ENCODE peak calls at places on chromosomes 6 and 20, in nine cellular contexts. One of them, this sample, is unnamed.

GRCh38 chr6:5665173-5665572 is 341.6 kb downstream of the NRN1 start:
- DNase-seq in prostate gland: no peak
- DNase-seq in caudate nucleus: no peak
- DNase-seq in foreskin keratinocyte: no peak
- DNase-seq in psoas muscle: no peak
- DNase-seq in CD4-positive, alpha-beta T cell: peak
- DNase-seq in CD8-positive, alpha-beta memory T cell: no peak
- DNase-seq in HCT116: no peak
- DNase-seq in naive thymus-derived CD4-positive, alpha-beta T cell: peak
- DNase-seq in this sample: no peak

GRCh38 chr20:50855498-50856474 is 60.9 kb downstream of the BCAS4 start:
- DNase-seq in prostate gland: no peak
- DNase-seq in caudate nucleus: no peak
- DNase-seq in foreskin keratinocyte: peak
- DNase-seq in psoas muscle: no peak
- DNase-seq in CD4-positive, alpha-beta T cell: no peak
- DNase-seq in CD8-positive, alpha-beta memory T cell: no peak
- DNase-seq in HCT116: no peak
- DNase-seq in naive thymus-derived CD4-positive, alpha-beta T cell: no peak
- DNase-seq in this sample: no peak

GRCh38 chr20:32330555-32330897 is 27.6 kb upstream of the ASXL1 start:
- DNase-seq in prostate gland: no peak
- DNase-seq in caudate nucleus: no peak
- DNase-seq in foreskin keratinocyte: no peak
- DNase-seq in psoas muscle: no peak
- DNase-seq in CD4-positive, alpha-beta T cell: no peak
- DNase-seq in CD8-positive, alpha-beta memory T cell: no peak
- DNase-seq in HCT116: no peak
- DNase-seq in naive thymus-derived CD4-positive, alpha-beta T cell: no peak
- DNase-seq in this sample: no peak

GRCh38 chr6:118712955-118713354 is 61.6 kb upstream of the CEP85L start:
- DNase-seq in prostate gland: no peak
- DNase-seq in caudate nucleus: no peak
- DNase-seq in foreskin keratinocyte: peak
- DNase-seq in psoas muscle: no peak
- DNase-seq in CD4-positive, alpha-beta T cell: no peak
- DNase-seq in CD8-positive, alpha-beta memory T cell: no peak
- DNase-seq in HCT116: no peak
- DNase-seq in naive thymus-derived CD4-positive, alpha-beta T cell: no peak
- DNase-seq in this sample: no peak

GRCh38 chr6:36368921-36369880 is 18.3 kb downstream of the ETV7 start:
- DNase-seq in prostate gland: no peak
- DNase-seq in caudate nucleus: no peak
- DNase-seq in foreskin keratinocyte: peak
- DNase-seq in psoas muscle: no peak
- DNase-seq in CD4-positive, alpha-beta T cell: no peak
- DNase-seq in CD8-positive, alpha-beta memory T cell: no peak
- DNase-seq in HCT116: no peak
- DNase-seq in naive thymus-derived CD4-positive, alpha-beta T cell: no peak
- DNase-seq in this sample: no peak

GRCh38 chr20:62631336-62632317 is 10.7 kb upstream of the SLCO4A1 start:
- DNase-seq in prostate gland: no peak
- DNase-seq in caudate nucleus: no peak
- DNase-seq in foreskin keratinocyte: no peak
- DNase-seq in psoas muscle: no peak
- DNase-seq in CD4-positive, alpha-beta T cell: no peak
- DNase-seq in CD8-positive, alpha-beta memory T cell: no peak
- DNase-seq in HCT116: no peak
- DNase-seq in naive thymus-derived CD4-positive, alpha-beta T cell: no peak
- DNase-seq in this sample: no peak

GRCh38 chr6:155158044-155158843 is 105.6 kb upstream of the CLDN20 start:
- DNase-seq in prostate gland: no peak
- DNase-seq in caudate nucleus: no peak
- DNase-seq in foreskin keratinocyte: peak
- DNase-seq in psoas muscle: no peak
- DNase-seq in CD4-positive, alpha-beta T cell: no peak
- DNase-seq in CD8-positive, alpha-beta memory T cell: no peak
- DNase-seq in HCT116: no peak
- DNase-seq in naive thymus-derived CD4-positive, alpha-beta T cell: no peak
- DNase-seq in this sample: no peak

GRCh38 chr20:47150403-47151152 is 205.9 kb downstream of the ZMYND8 start:
- DNase-seq in prostate gland: peak
- DNase-seq in caudate nucleus: no peak
- DNase-seq in foreskin keratinocyte: peak
- DNase-seq in psoas muscle: peak
- DNase-seq in CD4-positive, alpha-beta T cell: no peak
- DNase-seq in CD8-positive, alpha-beta memory T cell: no peak
- DNase-seq in HCT116: peak
- DNase-seq in naive thymus-derived CD4-positive, alpha-beta T cell: peak
- DNase-seq in this sample: no peak

GRCh38 chr6:168557512-168557911 is 116.5 kb downstream of the SMOC2 start:
- DNase-seq in prostate gland: no peak
- DNase-seq in caudate nucleus: no peak
- DNase-seq in foreskin keratinocyte: no peak
- DNase-seq in psoas muscle: no peak
- DNase-seq in CD4-positive, alpha-beta T cell: no peak
- DNase-seq in CD8-positive, alpha-beta memory T cell: no peak
- DNase-seq in HCT116: no peak
- DNase-seq in naive thymus-derived CD4-positive, alpha-beta T cell: no peak
- DNase-seq in this sample: no peak

GRCh38 chr6:132259070-132259469 is 142.2 kb downstream of the MOXD1 start:
- DNase-seq in prostate gland: no peak
- DNase-seq in caudate nucleus: no peak
- DNase-seq in foreskin keratinocyte: peak
- DNase-seq in psoas muscle: no peak
- DNase-seq in CD4-positive, alpha-beta T cell: no peak
- DNase-seq in CD8-positive, alpha-beta memory T cell: no peak
- DNase-seq in HCT116: no peak
- DNase-seq in naive thymus-derived CD4-positive, alpha-beta T cell: no peak
- DNase-seq in this sample: no peak

GRCh38 chr20:1280421-1281102 is 14.5 kb downstream of the SNPH start:
- DNase-seq in prostate gland: no peak
- DNase-seq in caudate nucleus: no peak
- DNase-seq in foreskin keratinocyte: no peak
- DNase-seq in psoas muscle: no peak
- DNase-seq in CD4-positive, alpha-beta T cell: no peak
- DNase-seq in CD8-positive, alpha-beta memory T cell: no peak
- DNase-seq in HCT116: no peak
- DNase-seq in naive thymus-derived CD4-positive, alpha-beta T cell: no peak
- DNase-seq in this sample: no peak

GRCh38 chr6:144899161-144899560 is 614.0 kb downstream of the UTRN start:
- DNase-seq in prostate gland: no peak
- DNase-seq in caudate nucleus: no peak
- DNase-seq in foreskin keratinocyte: no peak
- DNase-seq in psoas muscle: no peak
- DNase-seq in CD4-positive, alpha-beta T cell: no peak
- DNase-seq in CD8-positive, alpha-beta memory T cell: no peak
- DNase-seq in HCT116: no peak
- DNase-seq in naive thymus-derived CD4-positive, alpha-beta T cell: no peak
- DNase-seq in this sample: no peak

GRCh38 chr6:31222496-31222895 is 49.4 kb downstream of the HLA-C start:
- DNase-seq in prostate gland: no peak
- DNase-seq in caudate nucleus: no peak
- DNase-seq in foreskin keratinocyte: no peak
- DNase-seq in psoas muscle: no peak
- DNase-seq in CD4-positive, alpha-beta T cell: no peak
- DNase-seq in CD8-positive, alpha-beta memory T cell: no peak
- DNase-seq in HCT116: no peak
- DNase-seq in naive thymus-derived CD4-positive, alpha-beta T cell: no peak
- DNase-seq in this sample: no peak

GRCh38 chr6:43924222-43924702 is 154.3 kb downstream of the VEGFA start:
- DNase-seq in prostate gland: no peak
- DNase-seq in caudate nucleus: no peak
- DNase-seq in foreskin keratinocyte: no peak
- DNase-seq in psoas muscle: no peak
- DNase-seq in CD4-positive, alpha-beta T cell: peak
- DNase-seq in CD8-positive, alpha-beta memory T cell: peak
- DNase-seq in HCT116: no peak
- DNase-seq in naive thymus-derived CD4-positive, alpha-beta T cell: peak
- DNase-seq in this sample: peak

GRCh38 chr6:139349464-139350020 is 24.9 kb downstream of the CITED2 start:
- DNase-seq in prostate gland: peak
- DNase-seq in caudate nucleus: no peak
- DNase-seq in foreskin keratinocyte: peak
- DNase-seq in psoas muscle: no peak
- DNase-seq in CD4-positive, alpha-beta T cell: no peak
- DNase-seq in CD8-positive, alpha-beta memory T cell: no peak
- DNase-seq in HCT116: no peak
- DNase-seq in naive thymus-derived CD4-positive, alpha-beta T cell: no peak
- DNase-seq in this sample: no peak

DNA sequence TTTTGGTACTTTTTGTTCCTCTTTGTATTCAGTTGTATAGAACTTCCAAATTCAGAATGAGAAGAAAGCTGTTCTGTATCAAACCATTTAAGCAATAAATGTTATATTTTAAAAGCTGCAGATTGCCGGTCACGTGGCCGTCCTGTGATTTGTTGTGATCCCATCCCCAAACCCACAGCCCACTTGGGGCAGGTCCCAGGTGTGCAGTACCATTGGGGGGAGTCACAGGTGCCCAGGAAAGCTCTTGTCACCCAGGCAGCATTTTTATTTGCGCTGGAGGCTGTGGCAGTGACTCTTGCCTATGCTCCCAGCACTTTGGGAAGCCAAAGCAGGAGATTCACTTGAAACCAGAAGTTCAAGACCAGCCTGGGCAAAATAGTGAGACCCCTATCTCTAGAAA is 61.1 kb downstream of the SSR1 start:
- DNase-seq in prostate gland: no peak
- DNase-seq in caudate nucleus: no peak
- DNase-seq in foreskin keratinocyte: no peak
- DNase-seq in psoas muscle: no peak
- DNase-seq in CD4-positive, alpha-beta T cell: no peak
- DNase-seq in CD8-positive, alpha-beta memory T cell: no peak
- DNase-seq in HCT116: no peak
- DNase-seq in naive thymus-derived CD4-positive, alpha-beta T cell: no peak
- DNase-seq in this sample: no peak
- H3K27ac ChIP-seq in prostate gland: no peak
- H3K27ac ChIP-seq in caudate nucleus: peak
- H3K27ac ChIP-seq in foreskin keratinocyte: no peak
- H3K27ac ChIP-seq in psoas muscle: no peak
- H3K27ac ChIP-seq in CD4-positive, alpha-beta T cell: no peak
- H3K27ac ChIP-seq in CD8-positive, alpha-beta memory T cell: no peak
- H3K27ac ChIP-seq in HCT116: no peak
- H3K27ac ChIP-seq in naive thymus-derived CD4-positive, alpha-beta T cell: no peak
- H3K27ac ChIP-seq in this sample: no peak

DNA sequence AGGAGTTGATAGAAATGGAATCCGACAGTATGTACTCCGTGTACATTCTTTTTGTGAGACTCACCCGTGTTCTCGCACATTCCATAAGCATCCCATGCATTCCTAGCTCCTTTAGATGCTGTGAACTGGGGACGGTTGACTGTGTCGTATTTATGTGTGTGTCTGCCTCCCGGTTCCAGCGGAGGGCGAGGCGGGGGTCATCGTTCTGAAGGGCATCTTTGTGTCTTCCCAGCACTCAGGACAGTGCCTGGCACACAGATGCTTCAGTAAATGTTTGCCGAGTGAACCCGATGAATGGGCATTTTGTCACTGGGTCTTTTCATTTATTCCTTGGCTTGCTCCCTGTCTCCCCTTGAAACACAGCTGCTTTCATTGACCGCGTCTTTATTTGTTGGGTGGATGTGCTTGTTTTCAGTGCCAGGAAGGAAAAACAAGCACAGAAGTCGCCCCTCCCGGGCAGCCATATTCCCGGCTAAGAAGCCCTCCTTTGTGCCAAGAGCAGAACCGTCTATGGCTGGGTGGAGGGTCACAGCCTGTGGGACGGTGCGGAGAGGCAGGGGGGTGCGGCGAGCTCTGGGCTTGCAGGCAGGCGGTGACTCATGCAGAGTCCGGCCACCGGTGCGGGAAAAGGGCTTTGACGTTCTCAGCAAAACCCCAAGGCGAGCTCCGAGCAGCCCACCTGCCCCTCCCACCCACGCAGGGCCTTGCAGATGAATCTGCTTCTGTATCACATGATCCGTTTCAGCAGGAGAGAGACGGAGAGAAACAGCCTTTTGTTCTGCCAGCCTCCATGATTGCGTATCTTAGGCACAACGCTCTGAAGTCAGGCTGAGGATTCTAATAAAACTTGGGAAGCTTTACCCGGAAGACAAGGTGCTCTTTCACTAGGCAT is 11.2 kb upstream of the PSMG4 start:
- DNase-seq in prostate gland: peak
- DNase-seq in caudate nucleus: peak
- DNase-seq in foreskin keratinocyte: peak
- DNase-seq in psoas muscle: peak
- DNase-seq in CD4-positive, alpha-beta T cell: no peak
- DNase-seq in CD8-positive, alpha-beta memory T cell: no peak
- DNase-seq in HCT116: no peak
- DNase-seq in naive thymus-derived CD4-positive, alpha-beta T cell: no peak
- DNase-seq in this sample: peak
- H3K27ac ChIP-seq in prostate gland: no peak
- H3K27ac ChIP-seq in caudate nucleus: peak
- H3K27ac ChIP-seq in foreskin keratinocyte: no peak
- H3K27ac ChIP-seq in psoas muscle: no peak
- H3K27ac ChIP-seq in CD4-positive, alpha-beta T cell: no peak
- H3K27ac ChIP-seq in CD8-positive, alpha-beta memory T cell: no peak
- H3K27ac ChIP-seq in HCT116: no peak
- H3K27ac ChIP-seq in naive thymus-derived CD4-positive, alpha-beta T cell: no peak
- H3K27ac ChIP-seq in this sample: peak

DNA sequence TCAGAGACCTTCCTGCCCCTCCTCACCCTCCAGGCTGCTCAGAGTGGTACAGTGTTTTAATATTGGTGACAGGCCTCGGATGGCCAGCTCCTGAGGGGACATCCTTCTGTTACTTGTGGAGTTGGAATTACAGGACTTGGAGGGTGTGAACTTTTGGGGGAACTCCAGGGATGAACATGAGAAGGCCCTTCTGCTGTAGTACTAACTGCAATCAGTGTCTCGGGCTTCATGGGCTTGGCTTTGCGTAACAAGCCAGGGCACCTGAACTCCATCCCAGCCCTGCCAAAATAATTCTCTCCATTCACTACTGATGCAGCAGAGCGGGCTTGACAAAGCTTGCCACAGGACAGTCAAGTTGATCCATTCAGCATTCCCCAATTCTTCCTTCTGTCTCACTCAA is 28.6 kb downstream of the SLC22A23 start:
- DNase-seq in prostate gland: peak
- DNase-seq in caudate nucleus: no peak
- DNase-seq in foreskin keratinocyte: no peak
- DNase-seq in psoas muscle: no peak
- DNase-seq in CD4-positive, alpha-beta T cell: no peak
- DNase-seq in CD8-positive, alpha-beta memory T cell: no peak
- DNase-seq in HCT116: no peak
- DNase-seq in naive thymus-derived CD4-positive, alpha-beta T cell: no peak
- DNase-seq in this sample: no peak
- H3K27ac ChIP-seq in prostate gland: no peak
- H3K27ac ChIP-seq in caudate nucleus: no peak
- H3K27ac ChIP-seq in foreskin keratinocyte: no peak
- H3K27ac ChIP-seq in psoas muscle: no peak
- H3K27ac ChIP-seq in CD4-positive, alpha-beta T cell: no peak
- H3K27ac ChIP-seq in CD8-positive, alpha-beta memory T cell: no peak
- H3K27ac ChIP-seq in HCT116: no peak
- H3K27ac ChIP-seq in naive thymus-derived CD4-positive, alpha-beta T cell: no peak
- H3K27ac ChIP-seq in this sample: no peak

DNA sequence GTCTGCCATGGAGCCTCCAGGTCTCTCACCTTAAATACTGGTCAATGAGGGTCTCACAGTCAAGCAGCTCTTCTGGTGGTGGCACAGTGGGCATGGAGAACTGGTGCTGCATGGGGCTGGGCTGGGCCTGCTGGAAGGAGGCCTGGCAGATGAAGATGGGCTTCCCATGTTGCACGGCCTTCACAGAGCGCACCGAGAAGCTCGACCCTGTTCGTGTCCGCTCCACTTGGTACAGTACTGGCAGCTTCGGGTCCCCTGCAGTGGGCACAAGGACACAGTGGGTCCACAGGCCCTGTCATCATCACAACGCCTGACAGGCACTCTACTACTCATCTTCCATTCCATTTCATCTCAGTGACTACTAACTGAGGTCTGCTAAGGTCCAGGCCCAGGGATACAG is 8.8 kb downstream of the ACOT8 start:
- DNase-seq in prostate gland: no peak
- DNase-seq in caudate nucleus: no peak
- DNase-seq in foreskin keratinocyte: no peak
- DNase-seq in psoas muscle: no peak
- DNase-seq in CD4-positive, alpha-beta T cell: no peak
- DNase-seq in CD8-positive, alpha-beta memory T cell: no peak
- DNase-seq in HCT116: no peak
- DNase-seq in naive thymus-derived CD4-positive, alpha-beta T cell: no peak
- DNase-seq in this sample: no peak
- H3K27ac ChIP-seq in prostate gland: no peak
- H3K27ac ChIP-seq in caudate nucleus: no peak
- H3K27ac ChIP-seq in foreskin keratinocyte: no peak
- H3K27ac ChIP-seq in psoas muscle: no peak
- H3K27ac ChIP-seq in CD4-positive, alpha-beta T cell: no peak
- H3K27ac ChIP-seq in CD8-positive, alpha-beta memory T cell: no peak
- H3K27ac ChIP-seq in HCT116: no peak
- H3K27ac ChIP-seq in naive thymus-derived CD4-positive, alpha-beta T cell: no peak
- H3K27ac ChIP-seq in this sample: no peak

This sample was measured in substantia nigra.